ENCODE peak calls at places on chromosomes 2 and 18, in eight cellular contexts. V is brain microvascular endothelial cell, J is lower lobe of right lung, K is A549, B is heart right ventricle, A is ovary, Z is fibroblast of lung, X is pancreas. U is an unnamed sample.

GRCh38 chr2:35298493-35298892 is 1057.1 kb upstream of the CRIM1 start:
- DNase-seq in J (no peak), A (no peak), X (no peak), K (peak), B (no peak), V (peak), Z (peak), U (no peak)

GRCh38 chr2:233424028-233424951 is 70.0 kb downstream of the DGKD start:
- DNase-seq in Z (no peak), V (no peak), J (peak), B (peak), A (no peak), K (peak), X (no peak), U (peak)

GRCh38 chr2:82913566-82913965 is 1545.5 kb downstream of the SUCLG1 start:
- DNase-seq in K (no peak), X (no peak), Z (peak), V (no peak), B (no peak), J (no peak), A (no peak), U (no peak)

GRCh38 chr2:181468313-181468712 is 11.1 kb downstream of the ITGA4 start:
- DNase-seq in K (no peak), Z (peak), V (no peak), J (no peak), A (no peak), B (no peak), X (no peak), U (no peak)

GRCh38 chr18:7873316-7873715 is 306.2 kb downstream of the PTPRM start:
- DNase-seq in J (no peak), A (no peak), B (no peak), X (no peak), V (no peak), Z (no peak), K (peak), U (no peak)

GRCh38 chr18:72867721-72868665 is at the start of gene NETO1:
- DNase-seq in Z (peak), K (no peak), A (no peak), X (no peak), B (no peak), V (no peak), J (no peak), U (no peak)

GRCh38 chr2:196480653-196481322 is 158.7 kb upstream of the CCDC150 start:
- DNase-seq in X (no peak), B (no peak), J (no peak), A (no peak), V (peak), Z (peak), K (no peak), U (no peak)

GRCh38 chr2:29747786-29748470 is 173.5 kb downstream of the ALK start:
- DNase-seq in X (no peak), A (no peak), J (no peak), V (peak), Z (peak), K (peak), B (no peak), U (no peak)

GRCh38 chr2:200171761-200172482 is 134.6 kb upstream of the SPATS2L start:
- DNase-seq in K (no peak), B (no peak), Z (peak), A (no peak), X (no peak), J (no peak), V (peak), U (no peak)

GRCh38 chr2:160205511-160205910 is 5.4 kb upstream of the ITGB6 start:
- DNase-seq in V (peak), X (peak), A (no peak), K (peak), Z (peak), B (no peak), J (peak), U (peak)

GRCh38 chr2:62297642-62298010 is 101.7 kb downstream of the B3GNT2 start:
- DNase-seq in B (no peak), V (no peak), K (no peak), X (peak), A (no peak), J (no peak), Z (no peak), U (no peak)

GRCh38 chr18:63440219-63440618 is 17.9 kb upstream of the VPS4B start:
- DNase-seq in K (no peak), Z (no peak), A (no peak), J (no peak), V (peak), B (peak), X (no peak), U (no peak)

GRCh38 chr2:64342195-64343099 is 111.5 kb upstream of the LGALSL start:
- DNase-seq in K (no peak), Z (no peak), A (no peak), V (no peak), X (no peak), B (no peak), J (no peak), U (no peak)

GRCh38 chr2:169526451-169526850 is 16.9 kb downstream of the KLHL41 start:
- DNase-seq in J (no peak), Z (peak), V (no peak), K (no peak), A (no peak), B (no peak), X (no peak), U (no peak)

GRCh38 chr2:124254621-124255020 is 229.5 kb downstream of the CNTNAP5 start:
- DNase-seq in K (no peak), X (no peak), B (no peak), A (no peak), V (peak), J (no peak), Z (peak), U (no peak)

GRCh38 chr2:193518061-193518817 is 1323.5 kb upstream of the TMEFF2 start:
- DNase-seq in V (peak), B (no peak), Z (peak), A (no peak), J (no peak), X (no peak), K (peak), U (no peak)

GRCh38 chr2:174971868-174972781 is 33.1 kb downstream of the CHN1 start:
- DNase-seq in B (no peak), J (no peak), X (no peak), V (peak), A (no peak), K (peak), Z (peak), U (no peak)

GRCh38 chr2:161041356-161041755 is 118.9 kb upstream of the TANK start:
- DNase-seq in V (peak), B (no peak), J (no peak), X (no peak), Z (peak), A (no peak), K (no peak), U (no peak)

GRCh38 chr2:20403693-20404381 is 43.0 kb upstream of the RHOB start:
- DNase-seq in B (no peak), Z (no peak), X (no peak), A (no peak), J (no peak), V (no peak), K (no peak), U (no peak)

GRCh38 chr2:232485333-232485756 is 2.3 kb downstream of the ECEL1 start:
- DNase-seq in J (peak), A (peak), X (no peak), Z (no peak), K (no peak), B (no peak), V (no peak), U (no peak)

GRCh38 chr2:68387408-68388350 is 22.6 kb downstream of the PLEK start:
- DNase-seq in X (no peak), V (no peak), Z (no peak), J (no peak), B (no peak), K (no peak), A (no peak), U (no peak)

GRCh38 chr2:188609321-188610049 is 317.8 kb downstream of the GULP1 start:
- DNase-seq in A (no peak), J (no peak), Z (peak), V (peak), K (no peak), B (no peak), X (no peak), U (no peak)

GRCh38 chr2:196453613-196454047 is 185.9 kb upstream of the CCDC150 start:
- DNase-seq in X (peak), J (no peak), Z (peak), B (no peak), V (peak), K (peak), A (no peak), U (no peak)

GRCh38 chr2:121242175-121242875 is 42.7 kb downstream of the TFCP2L1 start:
- DNase-seq in B (no peak), A (no peak), J (peak), Z (no peak), V (no peak), X (no peak), K (no peak), U (no peak)

GRCh38 chr2:74379851-74380789 is at the start of gene DCTN1:
- DNase-seq in X (peak), V (peak), K (peak), A (peak), Z (peak), J (no peak), B (no peak), U (no peak)

GRCh38 chr2:200786826-200787225 is 24.9 kb upstream of the BZW1 start:
- DNase-seq in A (no peak), B (no peak), K (peak), X (no peak), V (peak), Z (peak), J (no peak), U (no peak)

GRCh38 chr18:72544092-72544886 is at the start of gene CBLN2:
- DNase-seq in Z (peak), J (peak), K (peak), X (peak), A (peak), V (peak), B (peak), U (no peak)

GRCh38 chr2:186714611-186715010 is 20.8 kb downstream of the FAM171B start:
- DNase-seq in Z (no peak), J (no peak), V (no peak), X (no peak), B (no peak), A (no peak), K (no peak), U (no peak)

GRCh38 chr2:50395510-50396300 is 636.2 kb downstream of the NRXN1 start:
- DNase-seq in K (no peak), V (no peak), A (no peak), Z (peak), B (no peak), J (no peak), X (no peak), U (no peak)

GRCh38 chr2:240308111-240308651 is 127.3 kb upstream of the GPC1 start:
- DNase-seq in J (no peak), A (no peak), Z (no peak), X (no peak), B (no peak), V (no peak), K (no peak), U (peak)

GRCh38 chr2:182824056-182824758 is 42.2 kb downstream of the FRZB start:
- DNase-seq in V (no peak), J (no peak), B (no peak), K (no peak), Z (no peak), X (no peak), A (no peak), U (no peak)

GRCh38 chr2:26474261-26474785 is 3.6 kb downstream of the OTOF start:
- DNase-seq in J (peak), V (no peak), A (no peak), B (no peak), X (no peak), K (no peak), Z (no peak), U (no peak)

DNA sequence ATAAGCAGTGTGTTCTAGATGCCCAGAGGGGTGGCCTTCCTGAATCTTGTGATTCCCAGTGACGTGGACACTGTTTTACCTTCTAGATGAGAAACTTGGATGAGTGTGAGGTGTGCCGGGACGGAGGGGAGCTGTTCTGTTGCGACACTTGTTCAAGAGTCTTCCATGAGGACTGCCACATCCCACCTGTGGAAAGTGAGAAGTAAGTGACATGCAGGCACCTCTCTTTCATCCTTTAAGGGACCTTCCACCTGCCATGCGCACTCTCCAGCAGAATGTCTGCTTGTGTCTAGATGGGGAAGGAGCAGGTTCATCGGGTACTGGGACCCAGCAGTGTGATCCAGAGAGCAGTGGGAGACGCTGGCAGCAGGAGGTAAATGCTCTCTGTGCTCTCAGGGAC is 16.0 kb upstream of the SP100 start:
- DNase-seq in J (no peak), K (no peak), A (no peak), Z (no peak), B (no peak), X (no peak), V (no peak), U (no peak)
- H3K4me3 ChIP-seq in J (no peak), K (no peak), A (no peak), Z (no peak), B (no peak), X (no peak), V (no peak), U (no peak)

GRCh38 chr18:24536326-24536725 is 75.9 kb downstream of the HRH4 start:
- DNase-seq in A (no peak), J (no peak), B (no peak), X (no peak), V (no peak), Z (no peak), K (no peak), U (no peak)

GRCh38 chr18:24535831-24536230 is 75.4 kb downstream of the HRH4 start:
- DNase-seq in B (no peak), V (no peak), X (no peak), A (no peak), J (no peak), Z (peak), K (no peak), U (no peak)

GRCh38 chr18:24534737-24535136 is 74.3 kb downstream of the HRH4 start:
- DNase-seq in Z (no peak), B (no peak), J (no peak), A (no peak), X (no peak), V (no peak), K (no peak), U (no peak)

GRCh38 chr18:24538421-24539264 is 78.2 kb downstream of the HRH4 start:
- DNase-seq in J (no peak), Z (no peak), K (no peak), X (no peak), B (no peak), V (no peak), A (no peak), U (no peak)

DNA sequence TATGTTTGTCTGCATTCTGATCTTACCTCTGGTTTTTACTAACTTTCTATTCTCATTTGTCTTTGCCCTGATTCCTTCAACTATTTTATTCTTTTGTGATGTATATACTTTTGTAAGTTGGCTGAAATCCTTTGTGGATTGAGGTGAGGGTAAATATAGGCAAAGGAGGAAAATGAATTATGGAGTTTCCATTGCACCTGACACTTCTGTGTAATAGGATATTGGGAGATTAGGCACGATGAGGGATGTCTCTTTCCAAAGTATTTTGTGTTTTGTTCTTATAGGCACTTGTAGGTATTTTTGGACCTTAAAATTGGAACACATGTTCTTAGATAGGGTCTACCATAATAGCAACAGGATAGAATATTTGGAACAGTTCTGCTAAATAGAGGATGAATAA is 76.4 kb downstream of the HRH4 start:
- DNase-seq in K (no peak), Z (no peak), V (no peak), A (no peak), B (no peak), X (no peak), J (no peak), U (no peak)
- H3K27ac ChIP-seq in K (no peak), Z (no peak), V (no peak), A (no peak), B (no peak), X (no peak), J (no peak), U (no peak)

DNA sequence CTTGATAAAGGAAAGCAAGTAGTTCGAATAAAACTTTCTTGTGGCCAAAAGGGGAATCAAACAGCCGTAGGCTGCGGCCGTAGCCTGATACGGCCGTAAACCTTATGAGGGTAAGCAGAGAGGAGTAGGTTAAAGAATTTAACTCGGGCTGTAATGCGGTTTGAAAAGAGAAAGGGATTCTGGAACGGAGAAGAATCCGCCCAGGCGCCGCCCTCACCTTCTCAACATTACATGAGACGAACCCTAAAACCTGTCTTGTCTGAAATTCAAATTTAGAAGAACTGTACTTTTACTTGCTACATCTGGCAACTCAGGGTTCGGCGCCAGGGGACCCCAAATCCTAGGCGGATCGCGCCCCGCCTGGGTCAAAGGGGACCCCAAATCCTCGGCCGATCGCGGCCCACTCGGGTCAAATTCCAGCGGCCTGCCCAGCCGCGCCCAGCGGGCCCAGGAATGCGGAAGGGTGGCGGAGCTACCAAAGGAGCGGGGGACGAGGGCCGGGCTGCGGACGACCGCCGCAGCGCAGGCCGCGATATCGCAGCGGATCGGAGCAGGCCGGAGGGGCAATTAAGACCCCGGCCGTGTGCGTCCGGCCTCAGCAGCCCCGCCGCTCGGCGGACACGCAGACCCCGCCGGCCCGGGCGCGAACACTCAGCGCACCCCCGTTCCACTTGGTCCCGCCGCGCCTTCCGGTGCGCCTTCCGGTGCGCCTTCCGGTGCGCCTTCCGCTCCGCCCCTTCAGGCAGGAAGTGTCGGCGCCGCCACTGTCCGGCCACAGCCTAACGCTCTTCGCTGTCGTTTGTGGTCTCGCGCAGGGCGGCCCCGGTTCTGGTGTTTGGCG is at the start of gene MYL12B:
- DNase-seq in B (peak), J (peak), X (peak), Z (peak), K (peak), A (peak), V (no peak), U (peak)
- TF ChIP-seq CTCF in B (peak), J (no peak), X (no peak), Z (no peak), K (no peak), A (peak), V (peak), U (no peak)

GRCh38 chr2:219251656-219252055 is 1.4 kb upstream of the TUBA4B start:
- DNase-seq in Z (peak), X (no peak), J (no peak), K (no peak), B (no peak), V (no peak), A (no peak), U (no peak)

GRCh38 chr2:219252900-219253752 is at the start of gene TUBA4B:
- DNase-seq in B (peak), A (peak), V (peak), X (peak), Z (peak), J (peak), K (peak), U (peak)

GRCh38 chr2:219252570-219252899 is 508 bp upstream of the TUBA4B start:
- DNase-seq in K (no peak), A (no peak), J (no peak), B (no peak), V (no peak), X (no peak), Z (no peak), U (no peak)

GRCh38 chr2:219250044-219250781 is 2.8 kb upstream of the TUBA4B start:
- DNase-seq in B (no peak), K (no peak), J (no peak), V (no peak), X (no peak), A (no peak), Z (no peak), U (no peak)

GRCh38 chr2:219252084-219252483 is 959 bp upstream of the TUBA4B start:
- DNase-seq in X (peak), A (no peak), Z (no peak), B (no peak), V (no peak), J (no peak), K (no peak), U (no peak)
- H3K4me3 ChIP-seq in X (no peak), A (peak), Z (no peak), B (peak), V (no peak), J (peak), K (peak), U (peak)

GRCh38 chr18:56891116-56891515 is 240.0 kb downstream of the WDR7 start:
- DNase-seq in A (no peak), X (no peak), B (no peak), V (no peak), Z (no peak), J (no peak), K (no peak), U (no peak)
- H3K27ac ChIP-seq in A (no peak), X (no peak), B (no peak), V (peak), Z (peak), J (no peak), K (peak), U (no peak)

GRCh38 chr2:104368089-104368488 is 485.8 kb upstream of the POU3F3 start:
- DNase-seq in Z (no peak), B (no peak), J (no peak), K (no peak), V (no peak), A (no peak), X (no peak), U (no peak)
- TF ChIP-seq CTCF in Z (no peak), B (no peak), J (no peak), K (no peak), V (no peak), A (no peak), X (no peak), U (no peak)